ENCODE peak calls at places on chromosomes 3 and 15, in ten cellular contexts. V is transverse colon, I is GM23338, X is stomach, B is upper lobe of left lung, G is endothelial cell of umbilical vein, M is HL-60, Y is prostate gland, N is HCT116, K is spleen. L is an unnamed sample.
A peak's percentile ranks its signal among the peaks of the same experiment; 100 is the strongest.

GRCh38 chr15:55914446-55914845 is 79.0 kb downstream of the NEDD4 start:
- DNase-seq in V (no peak), I (no peak), X (no peak), B (no peak), G (no peak), M (no peak), Y (no peak), N (no peak), K (no peak), L (no peak)

GRCh38 chr15:77036537-77037474 is 34.1 kb downstream of the TSPAN3 start:
- DNase-seq in V (peak; percentile 9), I (no peak), X (peak; percentile 24), B (no peak), G (no peak), M (no peak), Y (no peak), N (no peak), K (peak; percentile 72), L (peak; percentile 41)

GRCh38 chr3:16192176-16192811 is 17.8 kb downstream of the GALNT15 start:
- DNase-seq in V (no peak), I (no peak), X (no peak), B (no peak), G (no peak), M (no peak), Y (no peak), N (no peak), K (no peak), L (no peak)

GRCh38 chr3:43296565-43296964 is 10.2 kb downstream of the SNRK start:
- DNase-seq in V (peak; percentile 46), I (no peak), X (no peak), B (no peak), G (peak; percentile 24), M (peak; percentile 90), Y (no peak), N (no peak), K (peak; percentile 84), L (no peak)

GRCh38 chr15:99487337-99487730 is 78.5 kb upstream of the MEF2A start:
- DNase-seq in V (no peak), I (no peak), X (no peak), B (no peak), G (no peak), M (no peak), Y (no peak), N (no peak), K (no peak), L (no peak)

GRCh38 chr15:83571820-83572707 is 81.9 kb upstream of the ADAMTSL3 start:
- DNase-seq in V (no peak), I (peak; percentile 76), X (no peak), B (no peak), G (peak; percentile 28), M (no peak), Y (no peak), N (peak; percentile 12), K (no peak), L (no peak)

GRCh38 chr3:82224661-82225060 is 463.2 kb upstream of the GBE1 start:
- DNase-seq in V (no peak), I (no peak), X (no peak), B (peak; percentile 12), G (no peak), M (no peak), Y (no peak), N (no peak), K (no peak), L (no peak)

GRCh38 chr15:39746176-39746575 is 36.5 kb downstream of the FSIP1 start:
- DNase-seq in V (no peak), I (no peak), X (no peak), B (no peak), G (no peak), M (peak; percentile 11), Y (no peak), N (no peak), K (no peak), L (no peak)

GRCh38 chr3:127565711-127566110 is 24.8 kb downstream of the TPRA1 start:
- DNase-seq in V (no peak), I (peak; percentile 12), X (no peak), B (no peak), G (no peak), M (no peak), Y (no peak), N (no peak), K (no peak), L (no peak)

DNA sequence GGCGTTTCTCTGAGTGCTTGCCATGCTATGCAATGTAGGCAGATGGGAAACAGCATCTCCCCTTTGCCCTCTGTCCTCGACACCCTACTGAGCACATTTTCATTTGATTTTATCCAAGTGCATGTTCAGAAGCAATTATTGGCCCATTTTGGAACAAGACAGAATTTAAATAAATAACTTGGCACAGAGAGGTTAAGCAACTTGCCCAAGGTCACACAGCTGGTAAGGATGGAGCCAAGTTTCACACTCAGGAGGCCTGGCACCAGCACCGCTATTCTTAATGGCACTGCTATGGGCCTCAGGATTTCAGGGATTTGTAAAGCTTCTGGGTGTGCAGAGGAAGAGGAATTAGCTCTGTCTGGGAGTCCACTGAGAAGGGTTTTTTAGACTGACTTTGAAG is 2.5 kb upstream of the GRIP2 start:
- DNase-seq in V (no peak), I (no peak), X (no peak), B (no peak), G (no peak), M (no peak), Y (no peak), N (no peak), K (no peak), L (no peak)
- TF ChIP-seq POLR2AphosphoS5 in V (no peak), I (no peak), X (no peak), B (no peak), G (no peak), M (no peak), Y (no peak), N (no peak), K (no peak), L (no peak)

GRCh38 chr3:169952045-169952444 is 14.6 kb upstream of the SEC62 start:
- DNase-seq in V (no peak), I (no peak), X (no peak), B (no peak), G (no peak), M (peak; percentile 82), Y (no peak), N (no peak), K (no peak), L (no peak)

GRCh38 chr3:169945313-169945712 is 21.3 kb upstream of the SEC62 start:
- DNase-seq in V (peak; percentile 44), I (no peak), X (peak; percentile 39), B (no peak), G (peak; percentile 61), M (peak; percentile 93), Y (no peak), N (no peak), K (peak; percentile 89), L (no peak)

GRCh38 chr3:169953462-169954141 is 13.0 kb upstream of the SEC62 start:
- DNase-seq in V (no peak), I (no peak), X (no peak), B (no peak), G (no peak), M (no peak), Y (no peak), N (no peak), K (no peak), L (no peak)

GRCh38 chr3:169946336-169946735 is 20.3 kb upstream of the SEC62 start:
- DNase-seq in V (no peak), I (no peak), X (no peak), B (no peak), G (no peak), M (no peak), Y (no peak), N (no peak), K (no peak), L (no peak)

DNA sequence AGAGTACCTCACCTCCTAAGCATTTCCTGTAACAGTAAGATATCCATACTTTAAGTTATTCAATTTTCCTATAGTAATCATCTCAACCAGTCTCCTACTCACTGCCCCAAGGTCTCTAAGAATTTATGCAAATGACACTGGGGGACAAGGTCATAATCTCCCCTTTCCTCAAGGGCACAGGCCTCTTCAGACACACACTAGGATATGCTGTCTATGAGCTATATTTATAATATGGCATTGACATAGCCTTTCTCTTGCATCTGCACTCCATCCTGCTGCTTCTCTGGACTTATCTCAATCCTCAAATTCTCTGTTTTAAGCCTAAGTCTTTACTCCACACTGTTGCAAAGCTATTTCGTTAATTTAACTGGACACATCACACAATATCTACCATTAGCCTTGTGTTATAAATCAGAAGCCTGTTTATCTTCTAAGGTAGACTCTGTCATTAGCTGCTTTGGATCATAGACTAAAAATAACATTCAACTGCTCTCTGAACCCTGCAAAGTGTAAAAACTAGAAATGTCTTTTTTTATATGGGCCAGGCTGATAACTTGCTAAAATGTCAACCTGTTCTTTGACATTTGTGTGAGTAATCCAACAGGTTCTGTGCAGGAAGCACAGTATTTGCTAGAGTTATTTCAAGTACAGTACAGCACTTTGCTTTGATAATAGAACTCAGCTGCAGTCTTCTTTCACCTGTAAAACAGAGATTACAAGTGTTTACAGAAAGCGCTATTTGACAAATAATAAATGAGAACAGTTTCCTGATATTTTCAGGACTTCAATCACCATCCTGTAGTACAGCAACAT is 17.8 kb upstream of the SEC62 start:
- DNase-seq in V (no peak), I (no peak), X (no peak), B (no peak), G (no peak), M (no peak), Y (no peak), N (no peak), K (no peak), L (no peak)
- H3K27ac ChIP-seq in V (no peak overlapping the region), I (no peak overlapping the region), X (peak overlapping the region; percentile 50), B (no peak overlapping the region), G (no peak overlapping the region), M (no peak overlapping the region), Y (no peak overlapping the region), N (no peak overlapping the region), K (no peak overlapping the region), L (no peak overlapping the region)

GRCh38 chr3:187042062-187042745 is 97.1 kb downstream of the RPL39L start:
- DNase-seq in V (no peak), I (no peak), X (no peak), B (no peak), G (no peak), M (no peak), Y (no peak), N (no peak), K (no peak), L (no peak)
- H3K4me3 ChIP-seq in V (no peak overlapping the region), I (no peak overlapping the region), X (no peak overlapping the region), B (no peak overlapping the region), G (no peak overlapping the region), M (no peak overlapping the region), Y (no peak overlapping the region), N (no peak overlapping the region), K (no peak overlapping the region), L (no peak overlapping the region)

DNA sequence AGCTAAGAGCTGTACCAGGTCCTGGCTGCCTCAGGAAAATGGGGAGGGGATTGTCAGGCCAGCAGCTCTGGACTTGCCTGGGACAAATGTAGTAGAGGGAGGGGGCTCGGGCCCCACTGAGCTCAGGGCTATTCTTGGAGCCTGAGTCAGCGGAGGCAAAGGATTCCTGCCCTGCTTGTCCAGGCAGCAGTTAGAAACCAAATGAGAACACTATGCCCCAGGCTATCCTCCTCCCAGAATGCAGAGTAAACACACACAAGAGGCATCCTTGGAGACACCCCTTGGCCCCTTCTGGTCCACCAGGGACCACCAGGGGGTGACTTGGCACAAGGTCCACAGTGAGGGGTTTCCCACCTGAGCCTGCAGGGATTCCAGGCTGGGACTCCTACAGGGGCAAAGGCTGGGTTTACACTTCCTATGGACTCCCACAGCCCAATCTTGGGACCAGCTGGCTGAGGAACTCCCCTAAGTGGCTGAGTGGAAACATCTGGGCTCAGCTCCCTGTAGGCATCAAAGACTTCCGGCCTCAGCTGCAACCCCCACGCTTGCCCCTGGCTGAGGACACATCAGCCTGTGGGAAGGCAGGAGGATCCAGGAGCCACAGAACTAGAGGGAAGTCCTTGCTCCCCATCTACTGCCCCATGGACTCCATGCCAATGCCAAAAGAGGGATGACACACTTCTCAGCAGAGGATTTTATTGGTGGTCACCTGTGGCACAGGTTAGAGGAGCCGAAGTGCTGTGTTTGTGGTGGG is 3.4 kb upstream of the COL7A1 start:
- DNase-seq in V (peak; percentile 41), I (no peak), X (no peak), B (peak; percentile 17), G (no peak), M (no peak), Y (peak; percentile 93), N (no peak), K (no peak), L (peak; percentile 93)
- TF ChIP-seq POLR2AphosphoS5 in V (peak; percentile 47), I (no peak), X (no peak), B (no peak), G (no peak), M (no peak), Y (peak; percentile 80), N (no peak), K (peak; percentile 83), L (peak; percentile 28)